ENCODE peak calls at places on chromosome 4, in eight cellular contexts. B, N, H, F, T, Q, C and I are unnamed samples.
A peak's percentile ranks its signal among the peaks of the same experiment; 100 is the strongest.

GRCh38 chr4:123986268-123986798 is 589.7 kb downstream of the SPRY1 start:
- DNase-seq in T (no peak), F (no peak), B (no peak), H (no peak), Q (peak; percentile 80), C (no peak), N (peak; percentile 82), I (no peak)

GRCh38 chr4:159105761-159106243 is 2.9 kb downstream of the RAPGEF2 start:
- DNase-seq in C (no peak), H (no peak), B (no peak), F (no peak), T (no peak), Q (no peak), N (no peak), I (no peak)

GRCh38 chr4:40301592-40301991 is 33.5 kb upstream of the CHRNA9 start:
- DNase-seq in B (no peak), T (no peak), F (no peak), H (no peak), Q (no peak), C (peak; percentile 84), N (no peak), I (no peak)

GRCh38 chr4:42512226-42512625 is 114.9 kb downstream of the SHISA3 start:
- DNase-seq in T (no peak), C (no peak), B (no peak), F (no peak), Q (no peak), N (no peak), H (no peak), I (no peak)

GRCh38 chr4:82774711-82775171 is 23.9 kb downstream of the SCD5 start:
- DNase-seq in Q (no peak), H (no peak), C (no peak), T (no peak), N (no peak), B (no peak), F (no peak), I (no peak)

GRCh38 chr4:34250562-34250961 is 1993.8 kb downstream of the ARAP2 start:
- DNase-seq in F (no peak), H (no peak), T (no peak), N (no peak), B (no peak), C (no peak), Q (no peak), I (no peak)

GRCh38 chr4:170089743-170090666 is at the start of gene AADAT:
- DNase-seq in T (peak; percentile 38), F (peak; percentile 93), N (peak; percentile 68), Q (peak; percentile 53), C (no peak), H (peak; percentile 81), B (no peak), I (peak; percentile 82)

GRCh38 chr4:70885174-70885573 is 17.0 kb upstream of the MOB1B start:
- DNase-seq in C (no peak), N (no peak), B (no peak), T (no peak), Q (no peak), H (no peak), F (no peak), I (no peak)

GRCh38 chr4:161256172-161256571 is 907.6 kb downstream of the FSTL5 start:
- DNase-seq in Q (no peak), B (no peak), C (no peak), H (peak; percentile 18), T (no peak), F (no peak), N (no peak), I (no peak)

GRCh38 chr4:61572160-61572559 is 372.0 kb downstream of the ADGRL3 start:
- DNase-seq in N (no peak), C (no peak), F (no peak), T (no peak), Q (peak; percentile 13), H (no peak), B (no peak), I (no peak)

GRCh38 chr4:102358128-102358527 is 12.8 kb upstream of the SLC39A8 start:
- DNase-seq in Q (no peak), C (no peak), N (no peak), F (no peak), H (no peak), B (no peak), T (no peak), I (no peak)

GRCh38 chr4:184280591-184281071 is 63.0 kb upstream of the ENPP6 start:
- DNase-seq in T (no peak), N (peak; percentile 21), H (no peak), B (no peak), Q (no peak), C (peak; percentile 44), F (no peak), I (no peak)

GRCh38 chr4:185213829-185214228 is 4.4 kb downstream of the SNX25 start:
- DNase-seq in Q (no peak), C (no peak), B (no peak), F (no peak), T (no peak), H (no peak), N (no peak), I (no peak)

GRCh38 chr4:174189392-174190029 is 94.0 kb downstream of the FBXO8 start:
- DNase-seq in H (no peak), N (no peak), Q (no peak), F (no peak), C (no peak), T (no peak), B (no peak), I (no peak)

GRCh38 chr4:103424853-103425252 is 226.7 kb upstream of the CENPE start:
- DNase-seq in Q (no peak), H (no peak), C (no peak), N (no peak), B (no peak), T (no peak), F (no peak), I (no peak)

GRCh38 chr4:56730097-56730496 is 49.0 kb upstream of the HOPX start:
- DNase-seq in F (no peak), N (no peak), C (no peak), B (no peak), H (no peak), Q (no peak), T (no peak), I (no peak)

GRCh38 chr4:152364883-152365282 is 171.0 kb downstream of the FBXW7 start:
- DNase-seq in T (no peak), N (no peak), C (no peak), F (no peak), Q (no peak), H (no peak), B (no peak), I (no peak)

GRCh38 chr4:98055800-98056501 is 87.3 kb downstream of the STPG2 start:
- DNase-seq in N (no peak), C (no peak), Q (no peak), B (no peak), F (no peak), H (no peak), T (no peak), I (no peak)

GRCh38 chr4:77089880-77090279 is 14.1 kb upstream of the CCNI start:
- DNase-seq in F (no peak), N (no peak), T (no peak), Q (no peak), C (no peak), H (no peak), B (no peak), I (no peak)

GRCh38 chr4:140252144-140252741 is 98.3 kb upstream of the MAML3 start:
- DNase-seq in N (no peak), F (no peak), T (peak; percentile 55), B (no peak), H (no peak), Q (no peak), C (no peak), I (peak; percentile 21)

GRCh38 chr4:83644677-83645639 is 109.0 kb downstream of the GPAT3 start:
- DNase-seq in Q (peak; percentile 34), F (peak; percentile 63), H (peak; percentile 54), C (no peak), B (peak; percentile 38), T (peak; percentile 1), N (no peak), I (peak; percentile 44)

GRCh38 chr4:7425591-7426468 is 8.9 kb downstream of the PSAPL1 start:
- DNase-seq in C (no peak), B (no peak), H (no peak), T (no peak), N (peak; percentile 46), F (no peak), Q (no peak), I (no peak)

GRCh38 chr4:154189346-154189745 is 302.3 kb downstream of the DCHS2 start:
- DNase-seq in F (no peak), C (no peak), H (no peak), N (no peak), T (no peak), B (no peak), Q (no peak), I (no peak)

GRCh38 chr4:15232725-15233597 is 194.9 kb upstream of the C1QTNF7 start:
- DNase-seq in F (no peak), N (no peak), B (no peak), Q (no peak), H (no peak), T (no peak), C (peak; percentile 49), I (no peak)

GRCh38 chr4:3335385-3335784 is 42.6 kb downstream of the RGS12 start:
- DNase-seq in C (no peak), N (peak; percentile 11), T (peak; percentile 63), H (no peak), B (no peak), F (no peak), Q (no peak), I (no peak)

GRCh38 chr4:67934628-67935027 is 28.7 kb downstream of the TMPRSS11A start:
- DNase-seq in Q (no peak), H (no peak), T (peak; percentile 67), B (no peak), N (no peak), F (no peak), C (no peak), I (no peak)